ENCODE peak calls at places on chromosome 1, in four cellular contexts. M is CD4-positive, CD25-positive, alpha-beta regulatory T cell; U is ovary; A is A673. S is an unnamed sample. For H3K4me1, the result is how much of the 10 kb centered on the place peaks cover.

GRCh38 chr1:215526147-215526845 is 40.8 kb upstream of the KCTD3 start:
- DNase-seq in M (no peak), U (no peak), A (peak), S (no peak)

GRCh38 chr1:243712890-243713425 is 137.1 kb downstream of the AKT3 start:
- DNase-seq in U (no peak), A (peak), M (no peak), S (no peak)

GRCh38 chr1:207565546-207566468 is 69.8 kb downstream of the CR1 start:
- DNase-seq in U (no peak), M (no peak), A (peak), S (no peak)

GRCh38 chr1:85707267-85707989 is 805 bp downstream of the ZNHIT6 start:
- DNase-seq in M (no peak), A (no peak), U (no peak), S (no peak)

GRCh38 chr1:36350659-36351171 is 27.3 kb upstream of the EVA1B start:
- DNase-seq in U (no peak), M (no peak), A (peak), S (no peak)

GRCh38 chr1:43669878-43670277 is 19.9 kb downstream of the KDM4A start:
- DNase-seq in A (no peak), M (no peak), U (no peak), S (no peak)

GRCh38 chr1:32199717-32200072 is 700 bp upstream of the CCDC28B start:
- DNase-seq in U (no peak), M (no peak), A (no peak), S (no peak)

GRCh38 chr1:90579212-90579802 is 137.8 kb downstream of the BARHL2 start:
- DNase-seq in M (no peak), A (peak), U (no peak), S (peak)

GRCh38 chr1:40182956-40183710 is 21.9 kb downstream of the RLF start:
- DNase-seq in U (no peak), M (no peak), A (peak), S (peak)

GRCh38 chr1:192936313-192937018 is 122.7 kb downstream of the UCHL5 start:
- DNase-seq in U (no peak), M (no peak), A (no peak), S (no peak)

GRCh38 chr1:234973426-234974250 is 155.0 kb downstream of the TOMM20 start:
- DNase-seq in A (no peak), U (peak), M (no peak), S (no peak)

GRCh38 chr1:76230894-76231293 is 156.3 kb downstream of the ST6GALNAC3 start:
- DNase-seq in M (no peak), U (no peak), A (no peak), S (no peak)

GRCh38 chr1:97423397-97423796 is 497.4 kb downstream of the DPYD start:
- DNase-seq in M (no peak), U (no peak), A (peak), S (no peak)

GRCh38 chr1:2519029-2519685 is 7.2 kb downstream of the PANK4 start:
- DNase-seq in A (no peak), M (no peak), U (no peak), S (no peak)

GRCh38 chr1:43349594-43350306 is 9.0 kb upstream of the CDC20 start:
- DNase-seq in M (no peak), U (no peak), A (no peak), S (no peak)

GRCh38 chr1:67214420-67215174 is 48.3 kb downstream of the IL23R start:
- DNase-seq in U (no peak), M (peak), A (peak), S (peak)

GRCh38 chr1:244273845-244274619 is 177.7 kb downstream of the ADSS2 start:
- DNase-seq in U (peak), A (peak), M (no peak), S (no peak)

GRCh38 chr1:230819976-230820375 is 48.3 kb downstream of the C1orf198 start:
- DNase-seq in U (no peak), M (no peak), A (no peak), S (no peak)

GRCh38 chr1:13593511-13594131 is 10.0 kb downstream of the PDPN start:
- DNase-seq in M (no peak), U (peak), A (no peak), S (no peak)

GRCh38 chr1:44290250-44291094 is 64.6 kb downstream of the ERI3 start:
- DNase-seq in U (no peak), M (no peak), A (no peak), S (no peak)

GRCh38 chr1:24849653-24850295 is 80.3 kb downstream of the RUNX3 start:
- DNase-seq in U (no peak), A (peak), M (no peak), S (no peak)

GRCh38 chr1:39269349-39269748 is 64.9 kb downstream of the MACF1 start:
- DNase-seq in A (no peak), U (no peak), M (no peak), S (no peak)

GRCh38 chr1:91828007-91828321 is 58.0 kb downstream of the TGFBR3 start:
- DNase-seq in M (no peak), A (no peak), U (no peak), S (no peak)

GRCh38 chr1:31750858-31751638 is 13.1 kb downstream of the ADGRB2 start:
- DNase-seq in A (no peak), M (no peak), U (no peak), S (peak)

GRCh38 chr1:111193712-111194480 is 6.5 kb downstream of the DENND2D start:
- DNase-seq in U (no peak), M (no peak), A (no peak), S (no peak)

GRCh38 chr1:229130028-229130668 is 140.8 kb upstream of the RAB4A start:
- DNase-seq in A (no peak), U (no peak), M (no peak), S (no peak)

GRCh38 chr1:109979489-109980091 is 5.0 kb upstream of the AHCYL1 start:
- DNase-seq in U (no peak), A (no peak), M (no peak), S (no peak)

GRCh38 chr1:52727114-52727586 is 897 bp downstream of the ZYG11B start:
- DNase-seq in U (no peak), A (peak), M (no peak), S (no peak)

GRCh38 chr1:203117611-203118575 is 9.6 kb upstream of the ADORA1 start:
- DNase-seq in M (no peak), U (peak), A (peak), S (no peak)

GRCh38 chr1:43786975-43787374 is 79.6 kb downstream of the ST3GAL3 start:
- DNase-seq in M (no peak), A (no peak), U (no peak), S (no peak)

GRCh38 chr1:47533176-47534039 is 95.6 kb downstream of the FOXD2 start:
- DNase-seq in A (peak), U (peak), M (no peak), S (no peak)
- H3K4me3 ChIP-seq in A (peak), U (peak), M (no peak), S (no peak)

GRCh38 chr1:227734546-227734857 is 600 bp downstream of the JMJD4 start:
- DNase-seq in A (peak), U (no peak), M (no peak), S (no peak)

GRCh38 chr1:227732586-227733308 is 2.4 kb downstream of the JMJD4 start:
- DNase-seq in M (no peak), U (no peak), A (no peak), S (no peak)

GRCh38 chr1:227731696-227732585 is 3.2 kb downstream of the JMJD4 start:
- DNase-seq in U (no peak), A (no peak), M (no peak), S (no peak)

GRCh38 chr1:227733751-227734545 is 1.2 kb downstream of the JMJD4 start:
- DNase-seq in U (no peak), M (no peak), A (no peak), S (no peak)

DNA sequence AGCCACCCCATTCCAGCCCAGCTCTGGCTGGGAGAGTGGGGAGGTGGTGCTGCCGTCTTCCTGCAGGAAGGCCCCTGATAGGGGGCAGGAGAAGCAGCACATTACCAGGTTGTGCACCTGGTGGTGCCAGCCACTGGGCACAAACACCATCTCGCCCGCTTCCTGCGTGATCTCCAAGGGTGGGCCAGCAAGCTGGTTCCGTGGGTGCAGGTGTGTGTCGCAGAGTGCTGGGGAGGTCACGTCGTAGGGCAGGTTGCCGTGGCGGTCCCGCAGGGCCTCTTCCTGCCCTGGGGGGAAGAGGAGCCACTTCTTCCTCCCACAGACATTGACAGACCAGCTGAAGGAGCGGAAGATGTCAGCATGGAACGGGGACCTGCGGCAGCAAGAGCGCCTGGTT is 1.8 kb downstream of the JMJD4 start:
- DNase-seq in M (no peak), A (no peak), U (no peak), S (no peak)
- H3K4me1 ChIP-seq in M (under half), A (under half), U (under half), S (under half)

DNA sequence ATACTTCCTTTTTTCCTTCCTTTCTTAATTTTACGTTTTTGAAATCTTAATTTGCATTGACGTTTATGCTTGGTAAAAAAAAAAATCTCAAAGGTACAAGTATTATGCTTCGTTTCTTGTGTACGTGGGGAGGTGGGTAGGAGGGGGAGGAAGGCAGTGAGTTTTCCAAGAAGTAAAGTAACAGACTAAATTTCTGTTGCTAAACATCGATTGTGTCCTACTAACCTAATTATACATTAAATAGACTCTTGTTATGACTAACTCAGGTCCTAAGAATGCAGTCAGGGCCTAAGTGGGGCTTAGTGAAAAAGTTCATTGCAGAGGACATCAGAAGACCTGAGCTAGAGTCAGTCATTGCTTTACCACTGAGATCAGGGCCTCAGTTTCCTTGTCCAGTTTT is 17.5 kb downstream of the NEK7 start:
- DNase-seq in U (no peak), A (no peak), M (no peak), S (no peak)
- H3K4me3 ChIP-seq in U (no peak), A (no peak), M (peak), S (no peak)

GRCh38 chr1:161082996-161083742 is 6.2 kb downstream of the NECTIN4 start:
- DNase-seq in A (no peak), U (peak), M (no peak), S (no peak)

GRCh38 chr1:161081519-161081918 is 7.8 kb downstream of the NECTIN4 start:
- DNase-seq in A (no peak), U (no peak), M (no peak), S (no peak)

GRCh38 chr1:161083743-161084084 is 5.6 kb downstream of the NECTIN4 start:
- DNase-seq in A (no peak), M (no peak), U (no peak), S (no peak)

GRCh38 chr1:161081151-161081405 is 8.3 kb downstream of the NECTIN4 start:
- DNase-seq in U (no peak), A (no peak), M (no peak), S (no peak)

GRCh38 chr1:161082483-161082882 is 6.9 kb downstream of the NECTIN4 start:
- DNase-seq in U (no peak), A (no peak), M (no peak), S (no peak)
- H3K4me1 ChIP-seq in U (under half), A (under half), M (under half), S (under half)

GRCh38 chr1:172536256-172536655 is 3.3 kb downstream of the SUCO start:
- DNase-seq in U (no peak), M (no peak), A (no peak), S (no peak)
- H3K4me3 ChIP-seq in U (no peak), M (peak), A (no peak), S (no peak)

GRCh38 chr1:78833491-78833890 is 173.0 kb downstream of the ADGRL4 start:
- DNase-seq in M (no peak), U (no peak), A (peak), S (no peak)

GRCh38 chr1:78831731-78832360 is 174.7 kb downstream of the ADGRL4 start:
- DNase-seq in M (no peak), U (no peak), A (peak), S (no peak)

GRCh38 chr1:78836736-78837135 is 169.8 kb downstream of the ADGRL4 start:
- DNase-seq in M (no peak), A (no peak), U (no peak), S (no peak)

GRCh38 chr1:78830321-78830720 is 176.2 kb downstream of the ADGRL4 start:
- DNase-seq in A (no peak), M (no peak), U (no peak), S (no peak)

DNA sequence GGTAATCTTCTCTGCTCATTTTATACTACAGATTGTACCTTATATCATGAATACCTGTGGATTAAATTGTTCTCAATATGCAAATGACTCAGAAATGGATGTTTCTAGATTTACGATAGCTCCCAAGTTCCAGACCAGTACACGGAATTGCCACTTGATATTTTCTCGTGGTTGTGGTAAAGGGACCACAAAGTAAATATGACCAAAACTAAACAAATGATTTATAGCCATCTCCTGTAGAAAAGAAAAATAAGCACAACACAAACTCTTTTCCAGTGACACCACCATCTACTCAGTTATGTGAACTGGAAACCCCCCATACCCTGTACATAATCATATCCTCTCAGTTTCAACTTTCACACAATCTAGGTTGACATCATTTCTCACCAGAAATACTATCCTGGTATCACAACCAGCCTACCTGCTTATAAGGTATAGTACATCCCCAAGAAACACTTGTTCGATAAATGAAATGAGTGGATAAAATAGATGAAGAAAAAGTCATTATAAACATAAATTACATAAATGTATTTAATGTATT is 172.3 kb downstream of the ADGRL4 start:
- DNase-seq in M (no peak), U (no peak), A (no peak), S (no peak)
- H3K4me1 ChIP-seq in M (under half), U (under half), A (under half), S (under half)

DNA sequence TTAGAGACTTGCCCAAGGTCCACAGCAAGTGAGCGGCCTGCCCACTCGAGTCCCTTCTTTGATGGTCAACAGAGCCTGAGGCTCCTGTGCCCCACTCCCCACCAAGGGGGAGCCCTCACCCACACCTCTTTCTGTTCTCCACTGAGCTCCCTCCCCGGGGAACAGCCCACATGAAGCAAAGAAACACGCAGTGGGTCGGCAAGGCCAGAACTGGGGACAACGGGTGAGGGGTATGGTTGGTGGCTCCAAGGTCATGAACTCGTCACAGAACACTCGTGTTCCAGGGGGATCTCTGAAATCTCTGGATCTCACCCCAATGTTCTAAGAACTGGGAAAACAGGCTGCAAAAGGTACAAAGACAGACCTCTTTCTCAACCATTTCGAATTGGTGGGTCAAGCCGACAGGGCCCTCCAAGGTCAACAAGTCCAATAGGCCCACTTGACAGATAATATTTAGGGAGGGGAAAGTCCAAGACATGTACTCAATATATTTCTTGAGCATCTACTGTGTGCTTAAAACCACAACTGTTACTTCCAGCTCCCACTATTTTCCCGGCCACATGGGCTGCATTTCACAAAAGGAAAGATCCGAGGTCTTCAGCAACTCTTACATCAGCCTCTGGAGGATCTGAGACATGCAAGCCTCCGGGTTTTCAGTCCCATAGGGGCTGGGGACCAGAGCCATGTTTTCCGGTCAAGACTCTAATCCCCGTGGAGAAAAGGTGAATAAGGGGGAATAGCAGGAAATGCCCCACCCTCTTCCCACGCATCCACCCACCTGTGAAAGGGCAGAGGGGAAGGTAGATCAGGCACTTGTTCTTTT is 1.1 kb upstream of the RAP1GAP start:
- DNase-seq in A (no peak), M (no peak), U (no peak), S (no peak)
- H3K4me3 ChIP-seq in A (no peak), M (no peak), U (no peak), S (peak)